ENCODE peak calls at places on chromosomes 11 and 22, in eight cellular contexts. One of them, this sample, is unnamed.

GRCh38 chr11:104653011-104653806 is 245.1 kb downstream of the CASP12 start:
- DNase-seq in brain microvascular endothelial cell: peak; percentile 10
- DNase-seq in transverse colon: no peak
- DNase-seq in left ventricle myocardium inferior: no peak
- DNase-seq in AG04450: no peak
- DNase-seq in uterus: no peak
- DNase-seq in lower lobe of right lung: no peak
- DNase-seq in GM23338: no peak
- DNase-seq in this sample: no peak

GRCh38 chr11:17574799-17575144 is 27.7 kb downstream of the OTOG start:
- DNase-seq in left ventricle myocardium inferior: no peak
- DNase-seq in AG04450: no peak
- DNase-seq in GM23338: no peak
- DNase-seq in uterus: no peak
- DNase-seq in transverse colon: no peak
- DNase-seq in brain microvascular endothelial cell: no peak
- DNase-seq in lower lobe of right lung: no peak
- DNase-seq in this sample: no peak

GRCh38 chr22:30822216-30823014 is 127.7 kb downstream of the OSBP2 start:
- DNase-seq in AG04450: no peak
- DNase-seq in lower lobe of right lung: no peak
- DNase-seq in left ventricle myocardium inferior: no peak
- DNase-seq in GM23338: peak; percentile 57
- DNase-seq in transverse colon: no peak
- DNase-seq in uterus: no peak
- DNase-seq in brain microvascular endothelial cell: no peak
- DNase-seq in this sample: no peak

GRCh38 chr11:96054870-96055705 is 131.2 kb upstream of the MTMR2 start:
- DNase-seq in GM23338: peak; percentile 59
- DNase-seq in brain microvascular endothelial cell: no peak
- DNase-seq in left ventricle myocardium inferior: no peak
- DNase-seq in AG04450: no peak
- DNase-seq in lower lobe of right lung: no peak
- DNase-seq in uterus: no peak
- DNase-seq in transverse colon: no peak
- DNase-seq in this sample: no peak

GRCh38 chr11:24249921-24250320 is 246.9 kb upstream of the LUZP2 start:
- DNase-seq in left ventricle myocardium inferior: no peak
- DNase-seq in lower lobe of right lung: no peak
- DNase-seq in brain microvascular endothelial cell: no peak
- DNase-seq in uterus: no peak
- DNase-seq in GM23338: no peak
- DNase-seq in AG04450: no peak
- DNase-seq in transverse colon: no peak
- DNase-seq in this sample: no peak

GRCh38 chr11:94332814-94333213 is 28.4 kb downstream of the IZUMO1R start:
- DNase-seq in uterus: no peak
- DNase-seq in left ventricle myocardium inferior: no peak
- DNase-seq in transverse colon: no peak
- DNase-seq in GM23338: peak; percentile 34
- DNase-seq in AG04450: no peak
- DNase-seq in brain microvascular endothelial cell: no peak
- DNase-seq in lower lobe of right lung: no peak
- DNase-seq in this sample: no peak

GRCh38 chr11:86742436-86742805 is 57.9 kb upstream of the PRSS23 start:
- DNase-seq in brain microvascular endothelial cell: no peak
- DNase-seq in transverse colon: no peak
- DNase-seq in GM23338: no peak
- DNase-seq in uterus: no peak
- DNase-seq in left ventricle myocardium inferior: no peak
- DNase-seq in lower lobe of right lung: no peak
- DNase-seq in AG04450: no peak
- DNase-seq in this sample: no peak

GRCh38 chr22:19888131-19888746 is 33.6 kb upstream of the GNB1L start:
- DNase-seq in GM23338: no peak
- DNase-seq in left ventricle myocardium inferior: peak; percentile 13
- DNase-seq in AG04450: no peak
- DNase-seq in brain microvascular endothelial cell: no peak
- DNase-seq in transverse colon: no peak
- DNase-seq in lower lobe of right lung: peak; percentile 42
- DNase-seq in uterus: no peak
- DNase-seq in this sample: peak; percentile 73

GRCh38 chr11:3123316-3123715 is 41.8 kb downstream of the OSBPL5 start:
- DNase-seq in brain microvascular endothelial cell: no peak
- DNase-seq in left ventricle myocardium inferior: peak; percentile 88
- DNase-seq in AG04450: no peak
- DNase-seq in lower lobe of right lung: peak; percentile 56
- DNase-seq in uterus: peak; percentile 75
- DNase-seq in GM23338: no peak
- DNase-seq in transverse colon: peak; percentile 65
- DNase-seq in this sample: peak; percentile 90

GRCh38 chr11:1553808-1554594 is 18.1 kb downstream of the DUSP8 start:
- DNase-seq in transverse colon: peak; percentile 89
- DNase-seq in left ventricle myocardium inferior: no peak
- DNase-seq in GM23338: peak; percentile 82
- DNase-seq in brain microvascular endothelial cell: no peak
- DNase-seq in uterus: no peak
- DNase-seq in AG04450: no peak
- DNase-seq in lower lobe of right lung: peak; percentile 94
- DNase-seq in this sample: peak; percentile 77

GRCh38 chr11:69360606-69361005 is 66.7 kb downstream of the MYEOV start:
- DNase-seq in GM23338: no peak
- DNase-seq in AG04450: no peak
- DNase-seq in lower lobe of right lung: peak; percentile 20
- DNase-seq in uterus: no peak
- DNase-seq in transverse colon: no peak
- DNase-seq in brain microvascular endothelial cell: no peak
- DNase-seq in left ventricle myocardium inferior: no peak
- DNase-seq in this sample: no peak

GRCh38 chr11:612201-612960 is 3.4 kb downstream of the IRF7 start:
- DNase-seq in left ventricle myocardium inferior: no peak
- DNase-seq in GM23338: peak; percentile 63
- DNase-seq in AG04450: no peak
- DNase-seq in brain microvascular endothelial cell: no peak
- DNase-seq in transverse colon: peak; percentile 83
- DNase-seq in uterus: no peak
- DNase-seq in lower lobe of right lung: no peak
- DNase-seq in this sample: no peak

GRCh38 chr11:78886616-78887015 is 312.0 kb upstream of the NARS2 start:
- DNase-seq in uterus: no peak
- DNase-seq in brain microvascular endothelial cell: peak; percentile 3
- DNase-seq in left ventricle myocardium inferior: no peak
- DNase-seq in transverse colon: no peak
- DNase-seq in GM23338: no peak
- DNase-seq in lower lobe of right lung: no peak
- DNase-seq in AG04450: peak; percentile 8
- DNase-seq in this sample: no peak

GRCh38 chr22:45703758-45704157 is 32.1 kb downstream of the ATXN10 start:
- DNase-seq in left ventricle myocardium inferior: no peak
- DNase-seq in transverse colon: no peak
- DNase-seq in brain microvascular endothelial cell: no peak
- DNase-seq in uterus: no peak
- DNase-seq in GM23338: peak; percentile 24
- DNase-seq in lower lobe of right lung: no peak
- DNase-seq in AG04450: no peak
- DNase-seq in this sample: no peak

GRCh38 chr11:99277281-99277680 is 256.5 kb downstream of the CNTN5 start:
- DNase-seq in lower lobe of right lung: no peak
- DNase-seq in brain microvascular endothelial cell: no peak
- DNase-seq in GM23338: no peak
- DNase-seq in uterus: no peak
- DNase-seq in left ventricle myocardium inferior: no peak
- DNase-seq in transverse colon: no peak
- DNase-seq in AG04450: no peak
- DNase-seq in this sample: no peak
- H3K27me3 ChIP-seq in lower lobe of right lung: no peaks in the 10 kb centered on the region
- H3K27me3 ChIP-seq in brain microvascular endothelial cell: no peaks in the 10 kb centered on the region
- H3K27me3 ChIP-seq in GM23338: no peaks in the 10 kb centered on the region
- H3K27me3 ChIP-seq in uterus: no peaks in the 10 kb centered on the region
- H3K27me3 ChIP-seq in left ventricle myocardium inferior: no peaks in the 10 kb centered on the region
- H3K27me3 ChIP-seq in transverse colon: no peaks in the 10 kb centered on the region
- H3K27me3 ChIP-seq in AG04450: no peaks in the 10 kb centered on the region
- H3K27me3 ChIP-seq in this sample: no peaks in the 10 kb centered on the region

DNA sequence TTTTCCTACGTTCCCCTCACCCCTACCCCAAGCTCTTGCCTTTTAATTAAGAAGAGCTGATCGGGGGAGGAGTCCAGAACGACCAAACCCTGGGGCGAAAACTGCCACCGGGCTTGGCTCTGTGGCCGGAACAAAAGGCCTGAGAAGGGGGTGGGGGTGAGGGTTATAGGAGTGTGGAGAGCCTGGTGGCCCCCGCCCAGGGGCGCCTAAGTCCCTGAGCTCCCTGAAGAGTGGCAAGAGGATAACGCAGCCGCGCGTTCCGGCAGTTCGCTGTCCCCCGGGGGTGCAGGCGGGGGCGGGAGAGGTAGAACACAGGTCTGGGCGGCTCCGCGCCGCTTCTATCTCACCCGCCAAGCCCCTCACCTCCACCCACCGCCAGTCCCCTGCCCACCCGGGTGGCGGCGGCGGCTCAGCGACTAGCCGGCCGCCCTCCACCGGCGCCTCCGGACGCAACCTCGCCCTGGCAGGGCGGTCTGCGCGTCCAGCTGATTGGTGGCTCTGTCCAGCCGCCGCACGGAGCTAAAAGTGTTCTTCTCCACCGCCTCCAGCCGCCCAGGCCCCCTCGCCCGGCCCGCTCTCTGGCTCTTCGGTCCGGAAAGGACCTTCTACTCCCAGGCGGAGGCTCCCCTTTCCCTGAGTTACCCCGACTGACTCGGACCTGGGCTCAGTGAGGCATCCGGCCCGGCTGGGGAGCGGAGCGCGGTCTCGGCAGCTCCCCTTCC is 18.8 kb upstream of the BDNF start:
- DNase-seq in left ventricle myocardium inferior: peak; percentile 22
- DNase-seq in brain microvascular endothelial cell: no peak
- DNase-seq in AG04450: no peak
- DNase-seq in uterus: no peak
- DNase-seq in lower lobe of right lung: no peak
- DNase-seq in transverse colon: peak; percentile 12
- DNase-seq in GM23338: peak; percentile 80
- DNase-seq in this sample: peak; percentile 52
- H3K27me3 ChIP-seq in left ventricle myocardium inferior: peaks cover 94% of the 10 kb centered on the region
- H3K27me3 ChIP-seq in brain microvascular endothelial cell: no peaks in the 10 kb centered on the region
- H3K27me3 ChIP-seq in AG04450: no peaks in the 10 kb centered on the region
- H3K27me3 ChIP-seq in uterus: no peaks in the 10 kb centered on the region
- H3K27me3 ChIP-seq in lower lobe of right lung: peaks cover 83% of the 10 kb centered on the region
- H3K27me3 ChIP-seq in transverse colon: peaks cover 98% of the 10 kb centered on the region
- H3K27me3 ChIP-seq in GM23338: peaks cover 38% of the 10 kb centered on the region
- H3K27me3 ChIP-seq in this sample: no peaks in the 10 kb centered on the region

GRCh38 chr22:29315286-29316195 is at the start of gene RASL10A:
- DNase-seq in brain microvascular endothelial cell: no peak
- DNase-seq in left ventricle myocardium inferior: no peak
- DNase-seq in GM23338: peak; percentile 64
- DNase-seq in lower lobe of right lung: peak; percentile 45
- DNase-seq in uterus: no peak
- DNase-seq in AG04450: no peak
- DNase-seq in transverse colon: no peak
- DNase-seq in this sample: peak; percentile 71
- H3K27me3 ChIP-seq in brain microvascular endothelial cell: peaks cover 30% of the 10 kb centered on the region
- H3K27me3 ChIP-seq in left ventricle myocardium inferior: peaks cover 34% of the 10 kb centered on the region
- H3K27me3 ChIP-seq in GM23338: peaks cover 54% of the 10 kb centered on the region
- H3K27me3 ChIP-seq in lower lobe of right lung: peaks cover 38% of the 10 kb centered on the region
- H3K27me3 ChIP-seq in uterus: peaks cover 21% of the 10 kb centered on the region
- H3K27me3 ChIP-seq in AG04450: peaks cover 36% of the 10 kb centered on the region
- H3K27me3 ChIP-seq in transverse colon: peaks cover 42% of the 10 kb centered on the region
- H3K27me3 ChIP-seq in this sample: no peaks in the 10 kb centered on the region

DNA sequence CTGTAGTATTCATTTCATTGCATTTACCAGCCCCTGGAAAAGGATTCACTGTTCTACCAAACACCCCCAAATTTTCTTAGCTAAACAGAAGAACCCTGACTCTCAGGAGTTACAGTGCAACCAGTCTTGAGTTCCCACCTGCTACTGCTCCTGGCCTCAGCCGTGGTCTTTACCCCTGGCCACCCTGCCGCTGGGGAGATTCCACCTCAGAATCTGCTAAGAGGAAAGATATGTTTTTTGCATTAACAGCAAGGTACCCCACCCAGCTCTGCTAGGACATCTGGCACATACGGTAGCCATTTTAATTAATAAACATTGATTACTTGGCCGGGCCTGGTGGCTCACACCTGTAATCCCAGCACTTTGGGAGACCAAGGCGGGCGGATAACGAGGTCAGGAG is 9.0 kb downstream of the JAML start:
- DNase-seq in AG04450: no peak
- DNase-seq in left ventricle myocardium inferior: no peak
- DNase-seq in transverse colon: no peak
- DNase-seq in GM23338: no peak
- DNase-seq in lower lobe of right lung: no peak
- DNase-seq in uterus: no peak
- DNase-seq in brain microvascular endothelial cell: no peak
- DNase-seq in this sample: no peak
- H3K27me3 ChIP-seq in AG04450: peaks cover 5% of the 10 kb centered on the region
- H3K27me3 ChIP-seq in left ventricle myocardium inferior: peaks cover under 1% of the 10 kb centered on the region
- H3K27me3 ChIP-seq in transverse colon: peaks cover 11% of the 10 kb centered on the region
- H3K27me3 ChIP-seq in GM23338: no peaks in the 10 kb centered on the region
- H3K27me3 ChIP-seq in lower lobe of right lung: no peaks in the 10 kb centered on the region
- H3K27me3 ChIP-seq in uterus: no peaks in the 10 kb centered on the region
- H3K27me3 ChIP-seq in brain microvascular endothelial cell: peaks cover 9% of the 10 kb centered on the region
- H3K27me3 ChIP-seq in this sample: no peaks in the 10 kb centered on the region

GRCh38 chr22:38081636-38081940 is 2.4 kb downstream of the SLC16A8 start:
- DNase-seq in uterus: no peak
- DNase-seq in brain microvascular endothelial cell: no peak
- DNase-seq in AG04450: no peak
- DNase-seq in transverse colon: no peak
- DNase-seq in left ventricle myocardium inferior: no peak
- DNase-seq in GM23338: no peak
- DNase-seq in lower lobe of right lung: peak; percentile 48
- DNase-seq in this sample: peak; percentile 58
- H3K27me3 ChIP-seq in uterus: peaks cover 8% of the 10 kb centered on the region
- H3K27me3 ChIP-seq in brain microvascular endothelial cell: peaks cover 14% of the 10 kb centered on the region
- H3K27me3 ChIP-seq in AG04450: peaks cover 43% of the 10 kb centered on the region
- H3K27me3 ChIP-seq in transverse colon: peaks cover 27% of the 10 kb centered on the region
- H3K27me3 ChIP-seq in left ventricle myocardium inferior: peaks cover 18% of the 10 kb centered on the region
- H3K27me3 ChIP-seq in GM23338: peaks cover 38% of the 10 kb centered on the region
- H3K27me3 ChIP-seq in lower lobe of right lung: peaks cover 35% of the 10 kb centered on the region
- H3K27me3 ChIP-seq in this sample: no peaks in the 10 kb centered on the region

GRCh38 chr11:123430736-123431356 is 777 bp downstream of the GRAMD1B start:
- DNase-seq in GM23338: peak; percentile 81
- DNase-seq in transverse colon: peak; percentile 72
- DNase-seq in AG04450: no peak
- DNase-seq in brain microvascular endothelial cell: peak; percentile 24
- DNase-seq in uterus: no peak
- DNase-seq in lower lobe of right lung: peak; percentile 91
- DNase-seq in left ventricle myocardium inferior: peak; percentile 70
- DNase-seq in this sample: peak; percentile 87
- H3K27me3 ChIP-seq in GM23338: peaks cover 14% of the 10 kb centered on the region
- H3K27me3 ChIP-seq in transverse colon: peaks cover 25% of the 10 kb centered on the region
- H3K27me3 ChIP-seq in AG04450: no peaks in the 10 kb centered on the region
- H3K27me3 ChIP-seq in brain microvascular endothelial cell: no peaks in the 10 kb centered on the region
- H3K27me3 ChIP-seq in uterus: no peaks in the 10 kb centered on the region
- H3K27me3 ChIP-seq in lower lobe of right lung: peaks cover 24% of the 10 kb centered on the region
- H3K27me3 ChIP-seq in left ventricle myocardium inferior: peaks cover 31% of the 10 kb centered on the region
- H3K27me3 ChIP-seq in this sample: no peaks in the 10 kb centered on the region

DNA sequence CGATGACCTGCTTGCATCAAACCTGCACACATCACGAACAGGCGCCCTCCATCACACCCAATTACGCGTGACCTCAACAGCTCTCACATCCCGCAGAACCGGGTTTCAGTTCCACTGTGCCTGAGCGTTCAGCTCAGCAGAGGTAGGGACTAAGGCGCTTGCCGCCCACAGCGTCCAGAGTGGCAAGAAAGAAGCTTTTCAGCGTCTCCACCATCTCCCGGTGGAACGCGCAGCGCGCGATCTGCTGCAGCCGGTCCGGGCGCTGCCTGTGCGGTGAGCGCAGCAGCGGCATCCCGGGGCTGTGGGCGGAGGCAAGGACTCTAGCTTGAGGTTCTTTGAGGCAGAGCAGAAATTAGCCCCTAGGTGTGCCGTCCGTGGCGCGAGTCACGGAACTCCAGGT is 1.5 kb upstream of the CALCA start:
- DNase-seq in GM23338: peak; percentile 60
- DNase-seq in brain microvascular endothelial cell: no peak
- DNase-seq in uterus: no peak
- DNase-seq in transverse colon: no peak
- DNase-seq in lower lobe of right lung: no peak
- DNase-seq in AG04450: no peak
- DNase-seq in left ventricle myocardium inferior: no peak
- DNase-seq in this sample: peak; percentile 45
- H3K27me3 ChIP-seq in GM23338: peaks cover 87% of the 10 kb centered on the region
- H3K27me3 ChIP-seq in brain microvascular endothelial cell: peaks cover 59% of the 10 kb centered on the region
- H3K27me3 ChIP-seq in uterus: no peaks in the 10 kb centered on the region
- H3K27me3 ChIP-seq in transverse colon: peaks cover 89% of the 10 kb centered on the region
- H3K27me3 ChIP-seq in lower lobe of right lung: peaks cover 74% of the 10 kb centered on the region
- H3K27me3 ChIP-seq in AG04450: peaks cover 61% of the 10 kb centered on the region
- H3K27me3 ChIP-seq in left ventricle myocardium inferior: peaks cover 100% of the 10 kb centered on the region
- H3K27me3 ChIP-seq in this sample: no peaks in the 10 kb centered on the region